ENCODE peak calls at places on chromosome 15, in ten cellular contexts. P is naive thymus-derived CD8-positive, alpha-beta T cell; R is H54; L is endothelial cell of umbilical vein; F is T-helper 2 cell treated with Interferon-gamma antibody and Interleukin-4, amounts not matched to agents 5 μg/mL and 100 μg/mL, for 36 hours; Y is NCI-H1092 treated with DMSO at 0.1 percent for 48 hours; J is effector memory CD8-positive, alpha-beta T cell; U is renal cortical epithelial cell; G is NCI-H460; B is foreskin fibroblast. S is an unnamed sample.

GRCh38 chr15:51132384-51133139 is 37.9 kb upstream of the TNFAIP8L3 start:
- DNase-seq in Y (peak; percentile 6), F (no peak), U (peak; percentile 95), B (peak; percentile 97), R (peak; percentile 32), L (peak; percentile 97), J (no peak), P (no peak), G (no peak), S (peak; percentile 94)

GRCh38 chr15:61195116-61196002 is 33.7 kb downstream of the RORA start:
- DNase-seq in G (peak; percentile 55), Y (peak; percentile 36), R (peak; percentile 7), P (no peak), U (peak; percentile 48), B (peak; percentile 52), L (peak; percentile 49), F (no peak), J (no peak), S (no peak)

GRCh38 chr15:48395532-48396011 is 64.3 kb downstream of the DUT start:
- DNase-seq in P (no peak), B (peak; percentile 95), Y (no peak), G (no peak), J (no peak), F (no peak), U (no peak), L (no peak), R (peak; percentile 44), S (no peak)

GRCh38 chr15:55360256-55360655 is 41.2 kb downstream of the PIGB start:
- DNase-seq in G (no peak), Y (no peak), J (no peak), L (peak; percentile 83), B (no peak), P (no peak), U (no peak), R (no peak), F (no peak), S (peak; percentile 4)

GRCh38 chr15:66404532-66404931 is 17.8 kb downstream of the MAP2K1 start:
- DNase-seq in P (no peak), R (no peak), B (no peak), J (no peak), L (peak; percentile 22), Y (no peak), U (peak; percentile 55), F (no peak), G (no peak), S (no peak)

GRCh38 chr15:46312133-46312740 is 677.4 kb downstream of the SQOR start:
- DNase-seq in P (peak; percentile 22), L (peak; percentile 71), Y (peak; percentile 78), R (peak; percentile 20), F (peak; percentile 22), G (peak; percentile 63), U (peak; percentile 63), B (peak; percentile 76), J (peak; percentile 9), S (peak; percentile 10)

GRCh38 chr15:40441736-40442531 is 1.2 kb downstream of the BAHD1 start:
- DNase-seq in B (peak; percentile 45), P (no peak), L (peak; percentile 18), U (no peak), J (no peak), F (peak; percentile 17), R (no peak), Y (peak; percentile 14), G (no peak), S (no peak)

GRCh38 chr15:90489514-90489913 is 40.2 kb upstream of the CRTC3 start:
- DNase-seq in G (no peak), F (no peak), J (no peak), Y (no peak), U (no peak), R (no peak), P (no peak), B (no peak), L (no peak), S (no peak)

GRCh38 chr15:80514071-80514780 is 110.0 kb downstream of the ARNT2 start:
- DNase-seq in G (no peak), R (no peak), B (peak; percentile 91), Y (no peak), U (no peak), L (no peak), F (no peak), P (no peak), J (no peak), S (no peak)

GRCh38 chr15:50676799-50677483 is 9.7 kb downstream of the TRPM7 start:
- DNase-seq in U (peak; percentile 92), L (no peak), J (no peak), R (peak; percentile 14), Y (no peak), F (no peak), G (no peak), P (no peak), B (peak; percentile 72), S (no peak)

GRCh38 chr15:36529296-36530011 is 50.0 kb upstream of the CDIN1 start:
- DNase-seq in Y (no peak), F (no peak), B (peak; percentile 40), U (no peak), J (no peak), G (no peak), P (no peak), L (no peak), R (no peak), S (no peak)

GRCh38 chr15:99508807-99509311 is 56.9 kb upstream of the MEF2A start:
- DNase-seq in Y (no peak), G (no peak), J (no peak), L (no peak), B (no peak), R (no peak), U (no peak), F (no peak), P (no peak), S (no peak)

GRCh38 chr15:68277131-68277604 is 377 bp upstream of the FEM1B start:
- DNase-seq in P (no peak), F (peak; percentile 32), J (no peak), G (no peak), B (peak; percentile 74), L (no peak), U (no peak), R (no peak), Y (peak; percentile 74), S (no peak)

GRCh38 chr15:66356069-66356358 is 471 bp downstream of the TIPIN start:
- DNase-seq in J (no peak), P (no peak), Y (no peak), L (no peak), R (no peak), B (no peak), U (no peak), F (no peak), G (no peak), S (no peak)

GRCh38 chr15:66600240-66600627 is 34.4 kb upstream of the LCTL start:
- DNase-seq in J (no peak), G (no peak), U (no peak), F (no peak), B (no peak), Y (no peak), R (no peak), P (no peak), L (no peak), S (no peak)

GRCh38 chr15:63800245-63800644 is 33.5 kb downstream of the HERC1 start:
- DNase-seq in Y (no peak), U (no peak), J (no peak), G (no peak), P (no peak), R (no peak), B (no peak), F (no peak), L (no peak), S (no peak)

GRCh38 chr15:47813985-47814384 is 96.7 kb downstream of the SEMA6D start:
- DNase-seq in J (no peak), R (no peak), B (no peak), G (no peak), F (peak; percentile 17), Y (no peak), P (no peak), U (no peak), L (no peak), S (no peak)

GRCh38 chr15:83650831-83651230 is 3.1 kb upstream of the ADAMTSL3 start:
- DNase-seq in Y (no peak), L (no peak), G (no peak), B (no peak), F (no peak), J (no peak), R (no peak), P (no peak), U (no peak), S (no peak)

GRCh38 chr15:74171965-74172541 is 1.5 kb upstream of the ISLR start:
- DNase-seq in U (no peak), L (no peak), P (no peak), G (no peak), R (no peak), F (no peak), J (no peak), Y (no peak), B (no peak), S (no peak)

GRCh38 chr15:72758195-72758594 is 25.4 kb downstream of the ADPGK start:
- DNase-seq in B (peak; percentile 85), G (no peak), J (no peak), F (no peak), P (no peak), L (peak; percentile 68), R (peak; percentile 63), Y (no peak), U (peak; percentile 93), S (peak; percentile 64)

GRCh38 chr15:81311834-81312459 is 12.0 kb downstream of the STARD5 start:
- DNase-seq in J (no peak), B (peak; percentile 51), P (no peak), R (no peak), U (no peak), Y (no peak), F (no peak), G (no peak), L (no peak), S (no peak)

GRCh38 chr15:70669966-70670658 is 93.2 kb downstream of the UACA start:
- DNase-seq in P (no peak), G (no peak), R (no peak), U (no peak), Y (no peak), F (no peak), J (no peak), L (no peak), B (no peak), S (no peak)

GRCh38 chr15:84898761-84899160 is 14.3 kb downstream of the SLC28A1 start:
- DNase-seq in F (no peak), B (no peak), L (no peak), U (peak; percentile 55), G (no peak), R (no peak), Y (no peak), J (no peak), P (no peak), S (no peak)

GRCh38 chr15:50519740-50520425 is 26.6 kb downstream of the USP50 start:
- DNase-seq in Y (no peak), L (no peak), B (no peak), F (no peak), R (no peak), U (no peak), P (no peak), G (no peak), J (no peak), S (no peak)

GRCh38 chr15:48710952-48711495 is 65.5 kb upstream of the FBN1 start:
- DNase-seq in G (no peak), Y (no peak), R (no peak), J (no peak), L (no peak), F (no peak), U (peak; percentile 47), B (peak; percentile 72), P (no peak), S (no peak)

GRCh38 chr15:77059761-77060345 is 11.1 kb downstream of the TSPAN3 start:
- DNase-seq in P (no peak), F (no peak), G (no peak), R (no peak), J (no peak), U (no peak), Y (no peak), L (peak; percentile 61), B (peak; percentile 59), S (no peak)

GRCh38 chr15:29554531-29554930 is 267.7 kb downstream of the TJP1 start:
- DNase-seq in L (no peak), G (no peak), J (no peak), P (no peak), U (no peak), R (no peak), F (no peak), B (peak; percentile 12), Y (no peak), S (no peak)

GRCh38 chr15:83871808-83872559 is 218.1 kb downstream of the ADAMTSL3 start:
- DNase-seq in U (peak; percentile 56), R (peak; percentile 3), G (no peak), F (no peak), J (no peak), Y (no peak), P (no peak), B (peak; percentile 67), L (no peak), S (no peak)

S was measured in pulmonary artery endothelial cell.